ENCODE peak calls at places on chromosome 6, in eight cellular contexts. M is PC-3, I is IMR-90, K is tibial nerve, J is choroid plexus epithelial cell, F is activated B cell treated with CpG ODN at 0.5 μM for 24 hours, L is A549, N is astrocyte. O is an unnamed sample.

GRCh38 chr6:138410048-138410735 is 6.2 kb downstream of the HEBP2 start:
- DNase-seq in L (no peak), I (peak; percentile 79), K (no peak), M (no peak), F (no peak), N (no peak), J (peak; percentile 90), O (no peak)

GRCh38 chr6:157323924-157324276 is 581 bp upstream of the TMEM242 start:
- DNase-seq in I (peak; percentile 81), L (peak; percentile 32), J (peak; percentile 89), N (peak; percentile 82), K (peak; percentile 38), M (peak; percentile 73), F (peak; percentile 43), O (peak; percentile 76)

GRCh38 chr6:1535295-1535694 is 74.4 kb upstream of the FOXC1 start:
- DNase-seq in I (no peak), N (peak; percentile 27), L (no peak), M (peak; percentile 77), J (no peak), K (no peak), F (no peak), O (no peak)

GRCh38 chr6:73340048-73340447 is 14.0 kb downstream of the DPPA5 start:
- DNase-seq in K (no peak), N (peak; percentile 15), M (peak; percentile 41), J (peak; percentile 8), L (no peak), I (peak; percentile 59), F (no peak), O (no peak)

GRCh38 chr6:121216928-121217327 is 117.4 kb downstream of the TBC1D32 start:
- DNase-seq in J (peak; percentile 41), F (no peak), I (peak; percentile 58), K (no peak), L (no peak), N (peak; percentile 39), M (no peak), O (no peak)

GRCh38 chr6:55405474-55406220 is 78.4 kb downstream of the GFRAL start:
- DNase-seq in K (no peak), M (no peak), J (no peak), I (no peak), N (no peak), F (no peak), L (no peak), O (no peak)

GRCh38 chr6:53813801-53814200 is 19.0 kb downstream of the LRRC1 start:
- DNase-seq in L (no peak), F (no peak), I (no peak), J (no peak), N (no peak), M (no peak), K (no peak), O (no peak)

GRCh38 chr6:40352006-40352405 is 235.2 kb downstream of the LRFN2 start:
- DNase-seq in I (no peak), J (no peak), M (no peak), F (no peak), L (no peak), K (no peak), N (no peak), O (no peak)

GRCh38 chr6:23027281-23027680 is 457.9 kb downstream of the HDGFL1 start:
- DNase-seq in J (no peak), I (no peak), F (no peak), K (no peak), M (no peak), L (no peak), N (no peak), O (no peak)

GRCh38 chr6:112216699-112217551 is 37.4 kb downstream of the LAMA4 start:
- DNase-seq in K (no peak), M (peak; percentile 83), J (peak; percentile 84), I (peak; percentile 95), F (no peak), N (peak; percentile 93), L (no peak), O (no peak)

GRCh38 chr6:80449756-80450155 is 343.3 kb downstream of the BCKDHB start:
- DNase-seq in L (no peak), N (no peak), M (no peak), F (no peak), I (no peak), K (no peak), J (no peak), O (no peak)

DNA sequence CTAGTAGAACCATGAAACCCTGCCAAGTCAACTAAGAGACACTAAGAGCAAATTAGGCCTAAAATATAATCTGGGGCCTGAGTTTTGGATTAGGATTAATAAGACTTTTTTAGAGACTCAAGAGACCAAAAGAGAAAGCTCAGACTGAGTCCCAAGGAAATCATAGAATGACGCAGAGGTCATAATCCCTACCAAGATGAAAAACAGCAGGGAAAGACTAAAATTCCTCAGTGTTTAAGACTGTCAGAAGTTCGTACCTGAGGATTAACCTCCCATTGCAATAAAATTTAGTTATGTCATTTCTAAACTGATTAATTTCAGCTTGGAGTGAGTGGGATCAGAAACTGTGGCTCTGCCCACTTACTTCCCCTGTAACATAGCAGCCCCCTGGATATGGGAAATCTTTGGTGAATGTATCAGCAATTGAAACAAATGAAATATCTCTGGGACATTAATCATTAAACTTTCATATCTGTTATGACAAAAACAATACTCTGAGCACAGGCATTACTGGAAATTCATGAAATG is 200.3 kb downstream of the EDN1 start:
- DNase-seq in I (no peak), N (peak; percentile 28), K (no peak), J (no peak), L (no peak), F (no peak), M (no peak), O (no peak)
- TF ChIP-seq CTCF in I (no peak), N (no peak), K (no peak), J (no peak), L (no peak), F (no peak), M (no peak), O (no peak)

GRCh38 chr6:76682842-76683241 is 610.4 kb upstream of the IMPG1 start:
- DNase-seq in I (peak; percentile 10), F (no peak), M (peak; percentile 28), K (no peak), J (peak; percentile 48), L (no peak), N (no peak), O (no peak)

GRCh38 chr6:76683985-76684384 is 611.5 kb upstream of the IMPG1 start:
- DNase-seq in L (no peak), F (no peak), J (no peak), K (no peak), I (no peak), M (no peak), N (no peak), O (no peak)

GRCh38 chr6:76681781-76682180 is 609.3 kb upstream of the IMPG1 start:
- DNase-seq in M (no peak), J (peak; percentile 62), F (no peak), N (no peak), I (no peak), L (no peak), K (no peak), O (no peak)

GRCh38 chr6:76684881-76685280 is 612.4 kb upstream of the IMPG1 start:
- DNase-seq in N (no peak), M (no peak), L (no peak), K (no peak), J (peak; percentile 65), I (peak; percentile 2), F (no peak), O (no peak)
- TF ChIP-seq CTCF in N (no peak), M (no peak), L (no peak), K (no peak), J (peak; percentile 38), I (no peak), F (no peak), O (no peak)

GRCh38 chr6:41694815-41695536 is 40.4 kb downstream of the TFEB start:
- DNase-seq in I (peak; percentile 43), K (no peak), L (no peak), J (peak; percentile 60), N (peak; percentile 26), M (peak; percentile 34), F (no peak), O (no peak)
- TF ChIP-seq CTCF in I (no peak), K (no peak), L (no peak), J (peak; percentile 27), N (no peak), M (no peak), F (no peak), O (no peak)

DNA sequence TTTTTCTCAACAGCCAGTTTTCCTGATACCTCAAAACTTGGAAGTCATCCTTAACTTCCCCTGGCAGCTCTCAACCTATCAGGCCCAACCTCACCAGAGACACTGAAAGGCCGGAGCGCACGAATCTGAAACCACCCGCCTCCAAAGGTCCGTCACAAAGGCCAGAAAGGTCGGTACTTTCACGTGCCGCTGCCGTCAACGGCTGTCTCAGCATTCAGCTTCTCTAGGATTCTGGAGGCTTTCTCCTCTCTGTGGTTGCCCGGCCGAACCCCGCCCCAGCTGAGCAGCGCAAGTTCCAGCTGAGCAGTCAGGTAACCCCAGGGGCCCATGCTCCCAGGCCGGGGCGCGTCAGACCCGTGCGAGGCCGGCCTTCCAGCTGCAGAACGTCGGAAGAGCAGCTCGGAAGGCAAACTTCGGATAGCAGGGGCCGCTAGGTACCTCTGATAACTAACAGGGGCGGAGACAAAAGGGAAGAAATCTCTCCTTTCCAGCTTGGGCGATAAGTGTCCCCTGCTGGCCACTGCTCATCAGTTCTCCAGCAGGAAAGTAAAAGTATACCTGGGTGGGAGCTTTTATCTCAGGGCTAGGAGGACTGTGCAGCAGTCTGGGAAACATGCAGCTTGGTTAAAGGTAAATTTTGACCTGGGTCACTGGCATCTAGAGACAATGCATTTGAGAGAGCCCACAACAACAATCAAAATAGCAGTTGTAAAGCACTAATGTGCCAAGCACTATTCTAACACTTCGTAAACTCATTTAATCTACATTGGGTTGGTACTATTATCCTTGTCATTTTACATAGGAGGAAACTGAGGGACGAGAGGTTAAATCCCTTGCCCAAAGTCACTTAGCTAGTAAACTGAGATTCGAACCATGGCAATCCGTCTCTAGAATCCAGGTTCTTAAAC is 16.1 kb downstream of the ZSCAN12 start:
- DNase-seq in J (peak; percentile 97), M (peak; percentile 89), F (peak; percentile 77), K (peak; percentile 65), L (peak; percentile 63), I (peak; percentile 93), N (peak; percentile 76), O (peak; percentile 81)
- TF ChIP-seq CTCF in J (peak; percentile 73), M (peak; percentile 80), F (no peak), K (no peak), L (peak; percentile 44), I (peak; percentile 51), N (peak; percentile 47), O (peak; percentile 75)